ENCODE peak calls at places on chromosomes 16 and 17, in five cellular contexts. B, F, E, T and M are unnamed samples.

GRCh38 chr17:38608648-38609047 is 2.9 kb upstream of the SRCIN1 start:
- DNase-seq in B (no peak), F (no peak), E (no peak), T (peak), M (no peak)

GRCh38 chr16:66996324-66996982 is 8.1 kb downstream of the CES4A start:
- DNase-seq in B (peak), F (no peak), E (no peak), T (peak), M (peak)

GRCh38 chr16:396605-397004 is 394 bp upstream of the NME4 start:
- DNase-seq in B (peak), F (peak), E (no peak), T (peak), M (peak)

GRCh38 chr16:55302635-55303034 is 21.4 kb upstream of the IRX6 start:
- DNase-seq in B (no peak), F (no peak), E (no peak), T (no peak), M (no peak)

GRCh38 chr16:73304008-73304814 is 256.3 kb upstream of the ZFHX3 start:
- DNase-seq in B (no peak), F (no peak), E (no peak), T (no peak), M (no peak)

GRCh38 chr16:2473999-2474876 is 689 bp upstream of the TBC1D24 start:
- DNase-seq in B (no peak), F (peak), E (peak), T (peak), M (no peak)

GRCh38 chr16:57000271-57001025 is 11.1 kb downstream of the NLRC5 start:
- DNase-seq in B (peak), F (no peak), E (no peak), T (peak), M (peak)

GRCh38 chr16:12455287-12455798 is 348.3 kb downstream of the CPPED1 start:
- DNase-seq in B (peak), F (peak), E (no peak), T (peak), M (no peak)

GRCh38 chr16:11175850-11176341 is 80.1 kb downstream of the SOCS1 start:
- DNase-seq in B (no peak), F (no peak), E (no peak), T (no peak), M (no peak)

GRCh38 chr17:77498875-77499698 is 358.3 kb downstream of the SEC14L1 start:
- DNase-seq in B (no peak), F (no peak), E (no peak), T (peak), M (no peak)

GRCh38 chr17:81488276-81488860 is 24.2 kb downstream of the ACTG1 start:
- DNase-seq in B (no peak), F (no peak), E (no peak), T (peak), M (no peak)

GRCh38 chr17:19005442-19005773 is 844 bp upstream of the FAM83G start:
- DNase-seq in B (no peak), F (no peak), E (no peak), T (no peak), M (no peak)